ENCODE peak calls at places on chromosome 19, in eight cellular contexts. F is GM03348, T is kidney tubule cell, R is psoas muscle, U is glomerular endothelial cell, S is type B pancreatic cell, C is globus pallidus, K is AG08395. A is an unnamed sample.

GRCh38 chr19:10617409-10618121 is 7.8 kb upstream of the SLC44A2 start:
- DNase-seq in F (peak; percentile 85), T (peak; percentile 93), R (no peak), U (no peak), S (no peak), C (no peak), K (peak; percentile 78), A (no peak)

GRCh38 chr19:2059422-2060201 is 8.6 kb upstream of the MKNK2 start:
- DNase-seq in F (peak; percentile 75), T (peak; percentile 91), R (peak; percentile 94), U (no peak), S (no peak), C (peak; percentile 75), K (peak; percentile 59), A (peak; percentile 65)

GRCh38 chr19:35395762-35396199 is 24.9 kb downstream of the GPR42 start:
- DNase-seq in F (peak; percentile 20), T (no peak), R (no peak), U (no peak), S (no peak), C (peak; percentile 16), K (no peak), A (peak; percentile 35)

GRCh38 chr19:46955114-46955812 is 64.4 kb upstream of the NPAS1 start:
- DNase-seq in F (peak; percentile 21), T (peak; percentile 37), R (no peak), U (no peak), S (no peak), C (no peak), K (no peak), A (no peak)

GRCh38 chr19:50414850-50415660 is 3.7 kb upstream of the SPIB start:
- DNase-seq in F (peak; percentile 88), T (peak; percentile 59), R (peak; percentile 87), U (no peak), S (no peak), C (peak; percentile 44), K (peak; percentile 85), A (peak; percentile 63)

GRCh38 chr19:38932425-38933179 is 1.9 kb downstream of the MRPS12 start:
- DNase-seq in F (peak; percentile 29), T (peak; percentile 45), R (peak; percentile 58), U (no peak), S (no peak), C (no peak), K (no peak), A (no peak)

GRCh38 chr19:737591-738093 is 13.3 kb upstream of the MISP start:
- DNase-seq in F (peak; percentile 89), T (peak; percentile 29), R (no peak), U (no peak), S (no peak), C (no peak), K (peak; percentile 64), A (peak; percentile 48)

GRCh38 chr19:1481224-1481892 is 2.3 kb upstream of the C19orf25 start:
- DNase-seq in F (no peak), T (no peak), R (peak; percentile 54), U (no peak), S (no peak), C (no peak), K (no peak), A (no peak)

GRCh38 chr19:44608391-44608821 is 5.0 kb upstream of the IGSF23 start:
- DNase-seq in F (no peak), T (no peak), R (no peak), U (no peak), S (no peak), C (no peak), K (no peak), A (no peak)

GRCh38 chr19:6551607-6552450 is 21.0 kb downstream of the TNFSF9 start:
- DNase-seq in F (peak; percentile 37), T (no peak), R (peak; percentile 56), U (no peak), S (no peak), C (no peak), K (peak; percentile 38), A (no peak)

GRCh38 chr19:1773173-1773572 is 19.9 kb downstream of the ONECUT3 start:
- DNase-seq in F (no peak), T (peak; percentile 90), R (no peak), U (no peak), S (no peak), C (no peak), K (no peak), A (no peak)

GRCh38 chr19:50492303-50493052 is 15.8 kb upstream of the GARIN5A start:
- DNase-seq in F (no peak), T (no peak), R (peak; percentile 60), U (no peak), S (no peak), C (no peak), K (no peak), A (no peak)

GRCh38 chr19:37172368-37173366 is at the start of gene ZNF585A:
- DNase-seq in F (peak; percentile 94), T (peak; percentile 97), R (peak; percentile 96), U (peak; percentile 75), S (peak; percentile 89), C (peak; percentile 99), K (peak; percentile 96), A (peak; percentile 99)

GRCh38 chr19:51572908-51573307 is 1.8 kb downstream of the ZNF175 start:
- DNase-seq in F (peak; percentile 42), T (peak; percentile 91), R (no peak), U (no peak), S (no peak), C (no peak), K (peak; percentile 59), A (no peak)

GRCh38 chr19:13623686-13624405 is 117.6 kb upstream of the CACNA1A start:
- DNase-seq in F (no peak), T (no peak), R (no peak), U (no peak), S (no peak), C (no peak), K (no peak), A (peak; percentile 5)

GRCh38 chr19:49929121-49929610 is at the start of the genes ATF5 and NUP62:
- DNase-seq in F (peak; percentile 100), T (peak; percentile 86), R (peak; percentile 95), U (no peak), S (peak; percentile 98), C (peak; percentile 83), K (peak; percentile 100), A (peak; percentile 83)

GRCh38 chr19:32017341-32017948 is 328.0 kb upstream of the ZNF507 start:
- DNase-seq in F (no peak), T (no peak), R (no peak), U (no peak), S (no peak), C (no peak), K (no peak), A (no peak)

GRCh38 chr19:6213696-6214585 is 65.8 kb downstream of the MLLT1 start:
- DNase-seq in F (no peak), T (no peak), R (peak; percentile 44), U (no peak), S (no peak), C (no peak), K (no peak), A (no peak)

GRCh38 chr19:12872941-12873890 is 8.0 kb downstream of the DNASE2 start:
- DNase-seq in F (peak; percentile 43), T (peak; percentile 67), R (peak; percentile 72), U (peak; percentile 25), S (no peak), C (no peak), K (peak; percentile 47), A (no peak)

GRCh38 chr19:57171551-57172081 is 4.3 kb upstream of the DUXA start:
- DNase-seq in F (peak; percentile 82), T (peak; percentile 59), R (no peak), U (no peak), S (no peak), C (peak; percentile 40), K (peak; percentile 47), A (peak; percentile 49)

GRCh38 chr19:46408611-46409039 is 4.7 kb downstream of the CCDC8 start:
- DNase-seq in F (peak; percentile 48), T (peak; percentile 32), R (peak; percentile 79), U (no peak), S (no peak), C (no peak), K (peak; percentile 26), A (peak; percentile 64)

GRCh38 chr19:49645592-49645991 is 3.6 kb downstream of the SCAF1 start:
- DNase-seq in F (no peak), T (no peak), R (no peak), U (no peak), S (no peak), C (no peak), K (no peak), A (no peak)

GRCh38 chr19:54462072-54462712 is 1.4 kb downstream of the LENG9 start:
- DNase-seq in F (no peak), T (no peak), R (peak; percentile 59), U (no peak), S (no peak), C (no peak), K (no peak), A (no peak)

GRCh38 chr19:45862271-45862563 is 730 bp downstream of the SYMPK start:
- DNase-seq in F (no peak), T (no peak), R (no peak), U (no peak), S (no peak), C (no peak), K (no peak), A (no peak)

GRCh38 chr19:39318690-39319089 is 2.0 kb downstream of the LRFN1 start:
- DNase-seq in F (no peak), T (no peak), R (no peak), U (no peak), S (no peak), C (no peak), K (no peak), A (no peak)